ENCODE peak calls at places on chromosomes 7 and 10, in eight cellular contexts. One of them, this sample, is unnamed.

GRCh38 chr10:21523557-21524008 is 1.9 kb downstream of the SKIDA1 start:
- DNase-seq in AG04450: no peak
- DNase-seq in upper lobe of right lung: no peak
- DNase-seq in tibial artery: no peak
- DNase-seq in CD4-positive, alpha-beta T cell: no peak
- DNase-seq in sigmoid colon: no peak
- DNase-seq in RWPE1: no peak
- DNase-seq in A549: no peak
- DNase-seq in this sample: no peak

GRCh38 chr7:118473271-118473670 is 248.8 kb downstream of the ANKRD7 start:
- DNase-seq in AG04450: no peak
- DNase-seq in upper lobe of right lung: no peak
- DNase-seq in CD4-positive, alpha-beta T cell: no peak
- DNase-seq in sigmoid colon: no peak
- DNase-seq in tibial artery: no peak
- DNase-seq in RWPE1: no peak
- DNase-seq in A549: no peak
- DNase-seq in this sample: no peak

GRCh38 chr10:124568858-124569622 is 107.4 kb downstream of the LHPP start:
- DNase-seq in upper lobe of right lung: peak
- DNase-seq in A549: no peak
- DNase-seq in CD4-positive, alpha-beta T cell: no peak
- DNase-seq in tibial artery: no peak
- DNase-seq in AG04450: no peak
- DNase-seq in sigmoid colon: peak
- DNase-seq in RWPE1: no peak
- DNase-seq in this sample: no peak

GRCh38 chr10:76210241-76210640 is 778.8 kb downstream of the LRMDA start:
- DNase-seq in CD4-positive, alpha-beta T cell: no peak
- DNase-seq in AG04450: no peak
- DNase-seq in tibial artery: no peak
- DNase-seq in A549: no peak
- DNase-seq in sigmoid colon: no peak
- DNase-seq in RWPE1: no peak
- DNase-seq in upper lobe of right lung: no peak
- DNase-seq in this sample: no peak

GRCh38 chr10:101536800-101537199 is 51.3 kb downstream of the POLL start:
- DNase-seq in tibial artery: no peak
- DNase-seq in upper lobe of right lung: no peak
- DNase-seq in sigmoid colon: no peak
- DNase-seq in RWPE1: peak
- DNase-seq in CD4-positive, alpha-beta T cell: no peak
- DNase-seq in A549: peak
- DNase-seq in AG04450: no peak
- DNase-seq in this sample: no peak

GRCh38 chr7:140176271-140176701 is 497 bp downstream of the KDM7A start:
- DNase-seq in AG04450: no peak
- DNase-seq in tibial artery: no peak
- DNase-seq in sigmoid colon: no peak
- DNase-seq in CD4-positive, alpha-beta T cell: no peak
- DNase-seq in upper lobe of right lung: peak
- DNase-seq in RWPE1: no peak
- DNase-seq in A549: no peak
- DNase-seq in this sample: no peak

GRCh38 chr10:44201656-44202055 is 183.2 kb downstream of the CXCL12 start:
- DNase-seq in sigmoid colon: no peak
- DNase-seq in CD4-positive, alpha-beta T cell: no peak
- DNase-seq in upper lobe of right lung: no peak
- DNase-seq in tibial artery: no peak
- DNase-seq in RWPE1: no peak
- DNase-seq in A549: no peak
- DNase-seq in AG04450: no peak
- DNase-seq in this sample: no peak

GRCh38 chr10:27857616-27858015 is 112.0 kb upstream of the MKX start:
- DNase-seq in sigmoid colon: no peak
- DNase-seq in CD4-positive, alpha-beta T cell: no peak
- DNase-seq in A549: no peak
- DNase-seq in tibial artery: no peak
- DNase-seq in RWPE1: no peak
- DNase-seq in AG04450: no peak
- DNase-seq in upper lobe of right lung: no peak
- DNase-seq in this sample: no peak

GRCh38 chr7:80711521-80711920 is 73.1 kb downstream of the CD36 start:
- DNase-seq in sigmoid colon: no peak
- DNase-seq in upper lobe of right lung: no peak
- DNase-seq in RWPE1: peak
- DNase-seq in AG04450: no peak
- DNase-seq in A549: peak
- DNase-seq in CD4-positive, alpha-beta T cell: no peak
- DNase-seq in tibial artery: no peak
- DNase-seq in this sample: no peak

GRCh38 chr10:30491204-30491603 is 57.2 kb downstream of the MAP3K8 start:
- DNase-seq in AG04450: no peak
- DNase-seq in CD4-positive, alpha-beta T cell: no peak
- DNase-seq in upper lobe of right lung: no peak
- DNase-seq in A549: no peak
- DNase-seq in tibial artery: no peak
- DNase-seq in RWPE1: peak
- DNase-seq in sigmoid colon: no peak
- DNase-seq in this sample: no peak

GRCh38 chr7:106484562-106484961 is 176.4 kb downstream of the CCDC71L start:
- DNase-seq in AG04450: no peak
- DNase-seq in A549: no peak
- DNase-seq in RWPE1: no peak
- DNase-seq in sigmoid colon: peak
- DNase-seq in tibial artery: peak
- DNase-seq in upper lobe of right lung: no peak
- DNase-seq in CD4-positive, alpha-beta T cell: no peak
- DNase-seq in this sample: no peak

GRCh38 chr10:106224676-106225075 is 939.8 kb downstream of the SORCS1 start:
- DNase-seq in sigmoid colon: no peak
- DNase-seq in RWPE1: peak
- DNase-seq in AG04450: no peak
- DNase-seq in A549: no peak
- DNase-seq in tibial artery: no peak
- DNase-seq in CD4-positive, alpha-beta T cell: no peak
- DNase-seq in upper lobe of right lung: no peak
- DNase-seq in this sample: no peak

GRCh38 chr10:3963191-3963673 is 178.2 kb upstream of the KLF6 start:
- DNase-seq in AG04450: no peak
- DNase-seq in RWPE1: peak
- DNase-seq in CD4-positive, alpha-beta T cell: no peak
- DNase-seq in upper lobe of right lung: no peak
- DNase-seq in tibial artery: no peak
- DNase-seq in A549: peak
- DNase-seq in sigmoid colon: no peak
- DNase-seq in this sample: no peak

GRCh38 chr10:46543379-46544014 is 13.0 kb downstream of the GPRIN2 start:
- DNase-seq in tibial artery: peak
- DNase-seq in RWPE1: no peak
- DNase-seq in CD4-positive, alpha-beta T cell: peak
- DNase-seq in A549: no peak
- DNase-seq in upper lobe of right lung: peak
- DNase-seq in AG04450: no peak
- DNase-seq in sigmoid colon: no peak
- DNase-seq in this sample: no peak

GRCh38 chr10:6491841-6492609 is 88.1 kb downstream of the PRKCQ start:
- DNase-seq in A549: no peak
- DNase-seq in CD4-positive, alpha-beta T cell: no peak
- DNase-seq in upper lobe of right lung: no peak
- DNase-seq in tibial artery: no peak
- DNase-seq in AG04450: no peak
- DNase-seq in sigmoid colon: no peak
- DNase-seq in RWPE1: peak
- DNase-seq in this sample: no peak

GRCh38 chr7:1087462-1087809 is 477 bp upstream of the GPER1 start:
- DNase-seq in CD4-positive, alpha-beta T cell: no peak
- DNase-seq in AG04450: no peak
- DNase-seq in upper lobe of right lung: no peak
- DNase-seq in RWPE1: no peak
- DNase-seq in sigmoid colon: no peak
- DNase-seq in A549: no peak
- DNase-seq in tibial artery: no peak
- DNase-seq in this sample: no peak

GRCh38 chr7:89200758-89201157 is 405.2 kb upstream of the TEX47 start:
- DNase-seq in tibial artery: no peak
- DNase-seq in upper lobe of right lung: no peak
- DNase-seq in RWPE1: no peak
- DNase-seq in CD4-positive, alpha-beta T cell: no peak
- DNase-seq in A549: no peak
- DNase-seq in sigmoid colon: no peak
- DNase-seq in AG04450: no peak
- DNase-seq in this sample: no peak

GRCh38 chr10:62934258-62934657 is 118.1 kb upstream of the EGR2 start:
- DNase-seq in tibial artery: no peak
- DNase-seq in RWPE1: no peak
- DNase-seq in AG04450: no peak
- DNase-seq in upper lobe of right lung: no peak
- DNase-seq in A549: no peak
- DNase-seq in sigmoid colon: no peak
- DNase-seq in CD4-positive, alpha-beta T cell: no peak
- DNase-seq in this sample: no peak
- H3K27ac ChIP-seq in tibial artery: no peak
- H3K27ac ChIP-seq in RWPE1: no peak
- H3K27ac ChIP-seq in AG04450: no peak
- H3K27ac ChIP-seq in upper lobe of right lung: no peak
- H3K27ac ChIP-seq in A549: no peak
- H3K27ac ChIP-seq in sigmoid colon: no peak
- H3K27ac ChIP-seq in CD4-positive, alpha-beta T cell: no peak
- H3K27ac ChIP-seq in this sample: no peak

DNA sequence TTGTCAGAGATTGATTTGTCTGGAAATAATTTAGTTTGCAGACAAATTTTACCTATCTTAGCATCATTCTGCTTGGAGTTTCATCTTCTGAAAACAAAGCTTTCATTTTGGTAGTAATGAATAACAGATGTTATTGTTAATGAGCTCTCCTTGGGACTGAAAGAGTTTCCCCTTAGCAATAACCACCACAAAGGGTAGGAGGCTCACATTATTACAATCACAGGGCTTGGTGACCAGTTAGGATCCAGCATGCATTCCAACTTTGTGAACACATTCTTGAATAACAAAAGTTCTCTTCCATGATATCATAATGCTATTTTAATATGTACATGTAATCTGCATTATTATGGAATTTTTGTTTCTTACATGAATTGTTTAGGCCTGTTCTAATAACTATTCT is 148.8 kb upstream of the VWC2 start:
- DNase-seq in AG04450: no peak
- DNase-seq in A549: no peak
- DNase-seq in CD4-positive, alpha-beta T cell: no peak
- DNase-seq in RWPE1: no peak
- DNase-seq in sigmoid colon: no peak
- DNase-seq in upper lobe of right lung: no peak
- DNase-seq in tibial artery: no peak
- DNase-seq in this sample: no peak
- H3K27ac ChIP-seq in AG04450: no peak
- H3K27ac ChIP-seq in A549: no peak
- H3K27ac ChIP-seq in CD4-positive, alpha-beta T cell: no peak
- H3K27ac ChIP-seq in RWPE1: no peak
- H3K27ac ChIP-seq in sigmoid colon: no peak
- H3K27ac ChIP-seq in upper lobe of right lung: no peak
- H3K27ac ChIP-seq in tibial artery: no peak
- H3K27ac ChIP-seq in this sample: no peak

DNA sequence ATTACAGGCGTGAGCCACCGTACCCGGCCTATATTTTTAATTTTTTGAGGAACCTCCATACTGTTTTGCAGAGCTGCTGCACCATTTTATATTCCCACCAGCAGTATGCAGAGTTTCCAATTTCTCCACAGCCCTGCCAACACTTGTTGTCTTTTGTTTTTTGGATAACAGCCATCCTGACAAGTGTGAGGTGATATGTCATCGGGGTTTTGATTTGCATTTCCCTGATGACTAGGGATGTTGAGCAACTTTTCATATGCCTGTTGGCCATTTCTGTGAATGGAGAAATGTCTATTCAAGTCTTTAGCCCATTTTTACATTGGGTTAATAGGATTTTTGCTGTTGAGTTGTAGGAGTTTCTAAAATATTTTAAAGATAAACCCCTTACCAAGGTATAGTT is 22.2 kb downstream of the ENTPD7 start:
- DNase-seq in upper lobe of right lung: no peak
- DNase-seq in RWPE1: peak
- DNase-seq in sigmoid colon: no peak
- DNase-seq in A549: no peak
- DNase-seq in AG04450: peak
- DNase-seq in tibial artery: no peak
- DNase-seq in CD4-positive, alpha-beta T cell: no peak
- DNase-seq in this sample: no peak
- H3K27ac ChIP-seq in upper lobe of right lung: no peak
- H3K27ac ChIP-seq in RWPE1: peak
- H3K27ac ChIP-seq in sigmoid colon: no peak
- H3K27ac ChIP-seq in A549: no peak
- H3K27ac ChIP-seq in AG04450: no peak
- H3K27ac ChIP-seq in tibial artery: no peak
- H3K27ac ChIP-seq in CD4-positive, alpha-beta T cell: no peak
- H3K27ac ChIP-seq in this sample: no peak

GRCh38 chr10:89274928-89275327 is 23.4 kb upstream of the LIPA start:
- DNase-seq in sigmoid colon: no peak
- DNase-seq in tibial artery: no peak
- DNase-seq in CD4-positive, alpha-beta T cell: no peak
- DNase-seq in AG04450: no peak
- DNase-seq in A549: no peak
- DNase-seq in upper lobe of right lung: no peak
- DNase-seq in RWPE1: no peak
- DNase-seq in this sample: no peak

GRCh38 chr10:89273680-89274079 is 22.1 kb upstream of the LIPA start:
- DNase-seq in A549: no peak
- DNase-seq in RWPE1: no peak
- DNase-seq in sigmoid colon: no peak
- DNase-seq in AG04450: no peak
- DNase-seq in tibial artery: no peak
- DNase-seq in upper lobe of right lung: no peak
- DNase-seq in CD4-positive, alpha-beta T cell: no peak
- DNase-seq in this sample: no peak

GRCh38 chr10:89278034-89278535 is 23.8 kb upstream of the IFIT2 start:
- DNase-seq in CD4-positive, alpha-beta T cell: no peak
- DNase-seq in RWPE1: peak
- DNase-seq in A549: peak
- DNase-seq in upper lobe of right lung: no peak
- DNase-seq in AG04450: peak
- DNase-seq in tibial artery: peak
- DNase-seq in sigmoid colon: peak
- DNase-seq in this sample: no peak

GRCh38 chr10:89271532-89271931 is 20.0 kb upstream of the LIPA start:
- DNase-seq in A549: no peak
- DNase-seq in upper lobe of right lung: no peak
- DNase-seq in sigmoid colon: no peak
- DNase-seq in RWPE1: no peak
- DNase-seq in tibial artery: no peak
- DNase-seq in CD4-positive, alpha-beta T cell: no peak
- DNase-seq in AG04450: no peak
- DNase-seq in this sample: no peak

DNA sequence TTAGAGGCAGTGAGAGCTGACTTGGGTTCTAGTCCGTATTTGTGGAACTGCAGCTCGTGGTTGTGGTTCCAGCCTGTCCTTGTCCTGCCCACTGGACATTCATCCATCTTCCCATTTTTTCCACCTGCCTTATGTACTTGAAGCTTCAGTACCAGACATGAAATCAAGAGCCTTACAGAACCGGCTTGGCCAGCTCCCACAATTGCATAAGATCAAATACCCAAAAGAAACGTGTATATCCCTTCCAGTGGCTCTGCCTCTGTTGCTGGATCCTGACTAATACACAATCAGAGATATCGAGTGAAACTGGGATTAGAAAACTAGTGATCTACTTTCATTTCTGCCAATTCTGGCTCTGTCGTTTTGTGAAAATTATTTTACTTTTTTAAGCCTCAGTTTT is 23.8 kb upstream of the LIPA start:
- DNase-seq in AG04450: no peak
- DNase-seq in CD4-positive, alpha-beta T cell: no peak
- DNase-seq in RWPE1: peak
- DNase-seq in upper lobe of right lung: peak
- DNase-seq in sigmoid colon: no peak
- DNase-seq in tibial artery: peak
- DNase-seq in A549: no peak
- DNase-seq in this sample: no peak
- H3K27ac ChIP-seq in AG04450: no peak
- H3K27ac ChIP-seq in CD4-positive, alpha-beta T cell: no peak
- H3K27ac ChIP-seq in RWPE1: no peak
- H3K27ac ChIP-seq in upper lobe of right lung: no peak
- H3K27ac ChIP-seq in sigmoid colon: peak
- H3K27ac ChIP-seq in tibial artery: peak
- H3K27ac ChIP-seq in A549: peak
- H3K27ac ChIP-seq in this sample: no peak